ENCODE peak calls at places on chromosomes 7 and 10, in five cellular contexts. Q is CD4-positive, alpha-beta T cell; U is CD8-positive, alpha-beta T cell; S is stomach; K is fibroblast of the aortic adventitia. A is an unnamed sample.

GRCh38 chr7:102292813-102293798 is 6.4 kb downstream of the SH2B2 start:
- DNase-seq in S (no peak), Q (no peak), U (no peak), K (no peak), A (no peak)

GRCh38 chr10:5858811-5859210 is 30.9 kb downstream of the ANKRD16 start:
- DNase-seq in Q (no peak), S (no peak), K (no peak), U (no peak), A (no peak)

GRCh38 chr10:93097386-93097785 is 23.7 kb downstream of the CYP26A1 start:
- DNase-seq in K (no peak), Q (no peak), S (no peak), U (no peak), A (no peak)

GRCh38 chr7:96233084-96233483 is 88.8 kb downstream of the SLC25A13 start:
- DNase-seq in U (no peak), Q (no peak), S (no peak), K (no peak), A (no peak)

GRCh38 chr7:94374231-94374630 is 20.5 kb upstream of the COL1A2 start:
- DNase-seq in U (no peak), Q (no peak), K (peak), S (peak), A (peak)

GRCh38 chr7:42843209-42843800 is 68.6 kb downstream of the C7orf25 start:
- DNase-seq in Q (no peak), S (peak), K (peak), U (no peak), A (no peak)

GRCh38 chr7:152050547-152050971 is 25.1 kb downstream of the GALNT11 start:
- DNase-seq in Q (no peak), U (no peak), S (no peak), K (peak), A (no peak)

GRCh38 chr7:140475747-140476333 is 3.5 kb downstream of the MKRN1 start:
- DNase-seq in U (peak), S (peak), Q (no peak), K (peak), A (no peak)

GRCh38 chr10:95415631-95416031 is 124.8 kb upstream of the PDLIM1 start:
- DNase-seq in Q (no peak), K (no peak), S (no peak), U (no peak), A (peak)

GRCh38 chr7:64877714-64878610 is 25.1 kb upstream of the ZNF273 start:
- DNase-seq in K (no peak), U (no peak), S (peak), Q (no peak), A (peak)

GRCh38 chr7:14321947-14322346 is 332.5 kb upstream of the ETV1 start:
- DNase-seq in S (peak), U (no peak), K (no peak), Q (no peak), A (no peak)

GRCh38 chr10:1782841-1783240 is 45.5 kb upstream of the ADARB2 start:
- DNase-seq in U (no peak), S (no peak), K (no peak), Q (no peak), A (no peak)

GRCh38 chr10:73886085-73886529 is 11.8 kb upstream of the CAMK2G start:
- DNase-seq in K (peak), U (peak), Q (peak), S (peak), A (no peak)

GRCh38 chr7:136023134-136023869 is 46.1 kb upstream of the MTPN start:
- DNase-seq in U (no peak), S (no peak), Q (no peak), K (no peak), A (no peak)

GRCh38 chr10:36880898-36881297 is 244.5 kb upstream of the ANKRD30A start:
- DNase-seq in U (no peak), Q (no peak), K (peak), S (no peak), A (no peak)
- TF ChIP-seq CTCF in U (no peak), Q (no peak), K (peak), S (peak), A (peak)

DNA sequence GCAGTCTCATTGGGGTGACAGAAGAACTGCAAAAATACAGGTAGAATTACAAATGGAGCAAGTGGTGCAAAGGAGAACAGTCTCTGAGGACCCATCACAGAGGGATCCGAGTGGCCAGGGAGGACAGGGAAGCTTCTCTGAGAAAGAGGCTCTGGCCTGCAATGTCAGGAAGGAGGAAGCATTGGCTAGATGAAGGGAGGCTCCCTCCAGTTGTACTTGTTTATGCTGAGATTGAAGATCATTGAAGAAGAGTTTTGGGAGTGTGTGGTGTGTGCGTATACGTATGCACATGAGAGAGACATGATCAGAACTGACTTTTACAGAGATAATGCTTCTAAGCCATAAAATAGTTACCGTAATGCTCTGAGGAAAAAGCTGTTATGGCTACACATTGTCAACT is 274.7 kb upstream of the FZD8 start:
- DNase-seq in U (no peak), K (no peak), Q (no peak), S (no peak), A (no peak)
- TF ChIP-seq CTCF in U (no peak), K (peak), Q (no peak), S (no peak), A (no peak)

GRCh38 chr10:103079946-103080345 is 113.1 kb downstream of the NT5C2 start:
- DNase-seq in K (no peak), Q (no peak), S (no peak), U (no peak), A (no peak)
- TF ChIP-seq CTCF in K (no peak), Q (no peak), S (no peak), U (no peak), A (no peak)

DNA sequence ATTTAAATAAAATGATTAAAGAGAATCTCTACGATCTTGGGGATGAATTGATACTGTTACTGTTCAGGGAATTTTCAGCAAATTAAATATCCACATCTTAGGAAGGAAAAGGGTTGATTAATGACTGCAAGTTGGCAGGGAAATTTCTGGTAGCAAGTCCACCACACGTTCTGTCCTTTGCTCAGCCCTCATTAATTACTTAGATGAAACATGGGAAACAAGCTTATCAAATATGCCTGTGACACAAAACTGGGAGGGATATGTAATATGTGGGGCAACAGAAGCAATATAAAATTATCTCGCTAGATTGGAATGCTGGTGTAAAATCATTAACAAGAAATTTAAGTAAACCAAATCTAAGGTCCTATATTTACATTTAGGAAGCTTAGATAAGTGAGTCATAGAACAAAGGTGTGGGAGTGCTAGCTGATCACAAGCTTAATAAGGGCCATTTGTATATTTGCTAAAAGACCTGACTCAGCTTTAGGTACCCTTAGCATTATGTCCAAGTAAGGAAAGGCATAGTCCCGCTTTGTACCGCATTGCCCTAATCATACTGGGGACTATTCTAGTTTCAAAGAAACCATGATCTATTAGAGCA is 23.5 kb downstream of the TRPV5 start:
- DNase-seq in K (no peak), U (no peak), S (no peak), Q (no peak), A (no peak)
- TF ChIP-seq CTCF in K (no peak), U (no peak), S (no peak), Q (no peak), A (no peak)

A was measured in suprapubic skin.